ENCODE peak calls at places on chromosomes 2 and 18, in four cellular contexts. E, L, F and K are unnamed samples.

GRCh38 chr18:12744103-12744502 is 41.3 kb downstream of the PSMG2 start:
- DNase-seq in E (no peak), L (no peak), F (no peak), K (no peak)

GRCh38 chr18:58037163-58037562 is 6.9 kb upstream of the NEDD4L start:
- DNase-seq in E (no peak), L (no peak), F (no peak), K (no peak)

GRCh38 chr2:176763871-176764404 is 448.7 kb upstream of the HNRNPA3 start:
- DNase-seq in E (no peak), L (no peak), F (peak; percentile 81), K (no peak)

GRCh38 chr2:29987141-29987540 is 65.8 kb upstream of the ALK start:
- DNase-seq in E (no peak), L (no peak), F (peak; percentile 3), K (no peak)

GRCh38 chr2:55961318-55961911 is 37.8 kb upstream of the EFEMP1 start:
- DNase-seq in E (no peak), L (no peak), F (no peak), K (no peak)

GRCh38 chr2:42927334-42928160 is 135.2 kb upstream of the HAAO start:
- DNase-seq in E (no peak), L (peak; percentile 62), F (no peak), K (no peak)

GRCh38 chr2:8003462-8004075 is 678.3 kb upstream of the ID2 start:
- DNase-seq in E (no peak), L (peak; percentile 65), F (no peak), K (peak; percentile 47)

GRCh38 chr2:5894355-5894754 is 202.2 kb downstream of the SOX11 start:
- DNase-seq in E (no peak), L (no peak), F (no peak), K (no peak)

GRCh38 chr2:145801210-145801609 is 1281.3 kb upstream of the ZEB2 start:
- DNase-seq in E (no peak), L (no peak), F (no peak), K (no peak)

GRCh38 chr2:229160180-229160579 is 110.9 kb downstream of the PID1 start:
- DNase-seq in E (no peak), L (no peak), F (no peak), K (no peak)

DNA sequence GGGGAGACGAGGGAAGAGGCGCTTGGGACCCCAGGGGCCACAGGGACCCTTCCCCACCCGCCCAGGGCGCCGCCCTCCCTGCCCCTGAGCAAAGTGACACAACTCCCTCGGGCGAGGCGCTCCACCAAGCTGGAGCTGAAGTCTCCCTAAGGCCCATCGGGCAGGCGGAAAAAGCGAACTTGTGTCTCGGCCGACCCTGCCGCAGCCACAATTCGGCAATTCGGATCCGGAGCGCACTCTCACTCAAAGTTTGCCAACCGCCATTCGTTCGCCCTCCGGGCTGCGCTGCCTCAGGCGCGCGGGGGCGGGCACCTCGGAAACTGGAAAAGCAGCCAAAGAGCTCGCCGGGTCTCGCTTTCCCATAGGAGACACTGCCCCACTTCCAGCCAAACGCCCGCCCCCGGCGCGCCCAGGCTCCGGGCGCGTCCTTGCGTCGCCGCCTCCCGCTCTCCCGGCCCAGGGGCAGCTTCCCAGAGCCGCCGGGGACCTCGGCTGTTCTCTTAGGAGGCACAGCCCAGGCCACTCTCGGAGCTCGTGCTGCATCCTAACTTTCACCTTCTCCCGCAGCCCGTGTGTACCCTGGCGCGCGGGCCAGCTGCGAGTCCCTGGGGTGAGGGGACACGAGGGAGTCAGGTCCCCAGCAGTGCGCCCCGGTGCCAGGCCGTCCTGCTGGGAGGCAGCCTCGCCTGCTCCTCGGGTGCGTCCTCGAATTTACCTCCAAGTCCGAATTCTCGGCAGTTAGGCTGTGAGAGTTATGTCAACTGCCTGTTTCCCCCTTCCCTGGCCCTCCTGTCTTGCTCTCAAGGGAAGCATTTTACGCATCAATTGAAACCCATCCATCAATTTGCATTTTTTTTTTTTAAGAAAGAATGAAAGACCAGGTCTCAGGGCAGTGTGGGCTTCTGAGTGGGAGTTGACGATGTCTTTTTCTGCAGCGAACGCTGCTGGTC is 1.4 kb upstream of the KCTD1 start:
- DNase-seq in E (peak; percentile 83), L (peak; percentile 73), F (peak; percentile 84), K (no peak)
- H3K27me3 ChIP-seq in E (no peaks in the 10 kb centered on the region), L (peaks cover 34% of the 10 kb centered on the region), F (peaks cover 86% of the 10 kb centered on the region), K (no peaks in the 10 kb centered on the region)

GRCh38 chr2:121281694-121282093 is 3.3 kb downstream of the TFCP2L1 start:
- DNase-seq in E (peak; percentile 4), L (no peak), F (no peak), K (no peak)
- H3K27me3 ChIP-seq in E (no peaks in the 10 kb centered on the region), L (peaks cover 81% of the 10 kb centered on the region), F (peaks cover 42% of the 10 kb centered on the region), K (peaks cover 8% of the 10 kb centered on the region)

DNA sequence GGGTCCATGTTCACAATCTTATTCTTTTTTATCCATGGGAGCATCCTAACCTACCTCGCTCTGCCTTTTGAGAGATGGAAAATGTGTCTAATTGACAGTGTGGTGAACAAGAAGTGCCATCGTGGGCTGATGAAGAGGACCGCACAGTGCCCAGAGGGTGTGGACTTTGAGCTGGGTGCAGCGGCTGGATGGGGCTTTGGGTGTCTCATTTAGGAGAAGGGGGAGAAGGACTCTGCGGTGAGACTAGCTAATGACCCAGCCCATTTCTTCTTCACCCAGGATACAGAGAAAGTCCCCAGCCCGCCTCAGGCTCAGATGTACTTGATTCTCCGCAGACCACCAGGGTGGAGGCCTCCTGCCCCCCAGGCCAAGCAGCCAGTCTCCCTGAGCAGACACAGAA is 33.7 kb upstream of the SNTG2 start:
- DNase-seq in E (no peak), L (no peak), F (no peak), K (no peak)
- H3K27me3 ChIP-seq in E (no peaks in the 10 kb centered on the region), L (peaks cover 57% of the 10 kb centered on the region), F (no peaks in the 10 kb centered on the region), K (no peaks in the 10 kb centered on the region)

GRCh38 chr2:199464614-199465352 is 7.0 kb upstream of the SATB2 start:
- DNase-seq in E (no peak), L (no peak), F (peak; percentile 69), K (no peak)

GRCh38 chr2:199463708-199464613 is 6.2 kb upstream of the SATB2 start:
- DNase-seq in E (peak; percentile 64), L (no peak), F (peak; percentile 74), K (no peak)

GRCh38 chr2:199461455-199462166 is 3.9 kb upstream of the SATB2 start:
- DNase-seq in E (no peak), L (no peak), F (peak; percentile 69), K (no peak)

GRCh38 chr2:199462167-199462976 is 4.6 kb upstream of the SATB2 start:
- DNase-seq in E (no peak), L (no peak), F (peak; percentile 81), K (no peak)

GRCh38 chr2:199463000-199463692 is 5.4 kb upstream of the SATB2 start:
- DNase-seq in E (peak; percentile 96), L (peak; percentile 60), F (peak; percentile 95), K (peak; percentile 81)
- H3K27me3 ChIP-seq in E (peaks cover 3% of the 10 kb centered on the region), L (peaks cover 84% of the 10 kb centered on the region), F (peaks cover 85% of the 10 kb centered on the region), K (peaks cover 47% of the 10 kb centered on the region)

GRCh38 chr2:170815311-170815710 is 1.4 kb upstream of the GAD1 start:
- DNase-seq in E (no peak), L (no peak), F (no peak), K (no peak)

GRCh38 chr2:170812716-170813585 is 3.7 kb upstream of the GAD1 start:
- DNase-seq in E (no peak), L (no peak), F (peak; percentile 75), K (no peak)

GRCh38 chr2:170813611-170814550 is 2.8 kb upstream of the GAD1 start:
- DNase-seq in E (no peak), L (no peak), F (peak; percentile 95), K (no peak)

GRCh38 chr2:170815746-170816498 is 765 bp upstream of the GAD1 start:
- DNase-seq in E (peak; percentile 84), L (peak; percentile 33), F (peak; percentile 96), K (no peak)

DNA sequence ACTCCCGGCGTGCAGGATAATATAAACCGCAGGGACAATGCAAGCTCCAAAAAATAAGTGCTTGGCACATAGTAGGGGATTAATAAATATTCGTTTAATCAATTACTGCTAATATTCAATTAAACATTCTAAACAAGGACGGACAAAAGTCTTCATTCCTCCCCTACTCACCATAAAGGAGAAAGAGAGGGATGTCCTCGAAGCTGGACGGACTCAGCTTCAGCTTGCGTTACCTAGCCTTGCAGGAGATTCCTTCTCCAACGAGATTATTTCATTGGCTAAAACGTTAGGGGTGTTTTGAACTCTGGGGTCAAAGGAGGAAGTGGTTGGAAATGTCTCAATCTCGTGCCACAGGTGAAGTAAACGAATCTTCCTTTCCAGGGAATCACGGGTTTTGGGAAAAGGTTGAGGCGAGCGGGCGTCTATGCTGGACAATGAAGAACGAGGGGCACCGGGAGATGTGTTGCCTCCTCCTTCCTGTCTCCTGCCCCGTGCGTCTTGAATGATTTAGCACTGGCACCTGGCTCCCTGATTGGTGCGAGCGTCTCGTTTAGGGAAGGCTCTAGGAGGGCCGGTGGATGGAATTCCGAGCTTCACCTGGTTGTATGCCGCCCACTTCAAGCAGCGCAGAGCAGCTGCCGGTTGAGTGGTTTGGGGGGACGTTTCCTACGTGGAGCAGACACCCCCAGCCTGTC is 2.0 kb upstream of the GAD1 start:
- DNase-seq in E (no peak), L (no peak), F (peak; percentile 86), K (no peak)
- H3K27me3 ChIP-seq in E (peaks cover 6% of the 10 kb centered on the region), L (peaks cover 97% of the 10 kb centered on the region), F (peaks cover 49% of the 10 kb centered on the region), K (peaks cover 5% of the 10 kb centered on the region)

DNA sequence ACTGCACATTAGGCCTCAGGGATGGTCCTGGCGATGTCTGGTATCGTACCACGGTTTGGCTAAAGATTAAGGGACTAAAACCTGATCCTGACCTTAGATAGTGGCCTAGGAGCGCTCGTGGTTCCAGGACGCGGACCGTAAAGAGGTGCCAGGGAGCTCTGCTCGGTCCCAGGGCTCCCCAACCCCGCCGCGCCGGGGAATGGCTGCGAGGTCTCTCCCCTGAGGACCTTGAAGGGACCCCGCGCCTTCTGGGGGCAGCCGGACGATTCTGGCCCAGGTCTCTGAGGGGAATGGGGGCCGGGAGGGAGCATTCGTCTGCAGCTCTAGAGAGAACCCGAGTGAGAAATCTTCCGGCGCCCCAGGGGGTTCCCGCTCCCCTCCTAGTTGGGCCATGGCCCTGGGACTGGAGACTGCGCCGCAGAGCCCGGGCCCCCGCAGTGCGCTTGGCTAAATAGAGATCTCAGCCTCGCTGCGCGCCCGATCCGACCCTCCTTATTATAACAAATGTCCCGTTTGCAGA is 1.8 kb downstream of the PAX8 start:
- DNase-seq in E (no peak), L (no peak), F (no peak), K (no peak)
- H3K27me3 ChIP-seq in E (no peaks in the 10 kb centered on the region), L (peaks cover 78% of the 10 kb centered on the region), F (peaks cover 100% of the 10 kb centered on the region), K (peaks cover 28% of the 10 kb centered on the region)